ENCODE peak calls at places on chromosomes 7 and 10, in four cellular contexts. D is HepG2, I is WTC11, H is K562. M is an unnamed sample.

GRCh38 chr7:99393363-99394187 is 14.8 kb downstream of the PDAP1 start:
- DNase-seq in D (no peak), I (peak), H (peak), M (no peak)

GRCh38 chr10:119191881-119192280 is 13.3 kb upstream of the PRDX3 start:
- DNase-seq in I (no peak), D (no peak), H (no peak), M (no peak)

GRCh38 chr7:52862321-52862720 is 173.1 kb upstream of the POM121L12 start:
- DNase-seq in D (no peak), H (no peak), I (no peak), M (no peak)

GRCh38 chr10:29540016-29540415 is 94.8 kb downstream of the SVIL start:
- DNase-seq in D (no peak), I (no peak), H (no peak), M (no peak)

GRCh38 chr10:98259606-98260319 is 8.2 kb downstream of the LOXL4 start:
- DNase-seq in D (no peak), I (no peak), H (peak), M (no peak)

GRCh38 chr7:123401295-123401694 is 133.1 kb downstream of the IQUB start:
- DNase-seq in H (no peak), D (no peak), I (peak), M (no peak)

GRCh38 chr7:128044064-128044463 is 12.8 kb upstream of the LRRC4 start:
- DNase-seq in I (no peak), D (no peak), H (peak), M (no peak)

GRCh38 chr10:114507449-114507848 is 103.1 kb upstream of the AFAP1L2 start:
- DNase-seq in I (no peak), D (no peak), H (no peak), M (no peak)

GRCh38 chr10:10796774-10797415 is 220.8 kb upstream of the CELF2 start:
- DNase-seq in H (no peak), I (no peak), D (no peak), M (no peak)

GRCh38 chr7:42876182-42877068 is 35.4 kb downstream of the C7orf25 start:
- DNase-seq in H (peak), D (peak), I (peak), M (peak)

GRCh38 chr10:111990734-111991133 is 192.8 kb downstream of the GPAM start:
- DNase-seq in I (peak), D (no peak), H (no peak), M (no peak)

GRCh38 chr7:47291461-47292051 is 290.4 kb downstream of the TNS3 start:
- DNase-seq in D (no peak), I (no peak), H (no peak), M (no peak)
- TF ChIP-seq ELF4 in D (no peak), I (no peak), H (no peak), M (no peak)

DNA sequence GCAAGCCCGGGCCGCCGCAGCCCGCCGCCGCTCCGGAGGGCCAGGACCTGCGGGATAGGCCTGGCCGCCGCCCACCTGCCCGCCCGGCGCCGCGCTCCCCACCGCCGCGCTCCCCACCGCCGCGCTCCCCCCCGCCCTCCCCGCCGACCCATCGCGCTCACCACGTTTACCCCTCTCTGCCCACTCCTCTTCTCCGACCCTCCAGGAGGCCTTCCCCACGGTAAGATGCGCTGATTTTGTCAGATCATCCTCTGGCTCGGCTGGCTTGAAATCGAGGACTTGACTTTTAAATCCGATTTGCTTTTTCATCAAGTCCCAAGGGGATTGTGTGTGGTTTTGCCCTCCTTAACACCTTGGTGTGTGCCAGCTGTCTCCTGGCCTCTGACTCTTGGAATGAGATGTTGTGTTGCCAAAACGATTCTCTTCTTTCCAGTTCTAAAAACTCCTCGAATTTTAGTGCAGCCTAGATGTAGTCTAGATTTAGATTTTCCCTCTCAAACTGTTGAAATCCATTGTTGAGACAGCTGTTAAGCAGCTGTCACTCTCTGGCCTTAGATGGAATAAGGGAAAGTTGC is 738 bp downstream of the POM121 start:
- DNase-seq in I (no peak), D (no peak), H (peak), M (peak)
- TF ChIP-seq ELF4 in I (no peak), D (no peak), H (no peak), M (no peak)

DNA sequence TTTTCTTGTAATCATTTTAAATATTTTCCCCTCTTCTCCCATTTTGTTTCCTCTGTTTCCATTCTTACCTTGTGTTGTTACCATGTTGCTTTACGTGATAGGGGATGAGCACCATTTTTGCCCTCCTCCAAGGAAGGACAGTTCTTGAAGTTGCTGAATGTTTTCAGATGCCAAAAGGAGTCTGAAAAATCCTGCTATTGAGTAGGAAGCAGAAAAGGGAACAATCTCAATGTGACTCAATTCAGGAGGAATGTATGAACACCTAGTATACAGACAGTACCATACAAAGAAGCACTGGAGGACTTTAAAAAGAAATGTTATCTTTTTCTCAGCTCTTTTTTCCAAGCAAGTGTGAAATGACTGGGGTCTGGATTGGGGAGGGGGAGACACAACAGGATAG is 5.1 kb upstream of the NAMPT start:
- DNase-seq in H (no peak), D (no peak), I (no peak), M (no peak)
- TF ChIP-seq ELF4 in H (no peak), D (no peak), I (no peak), M (no peak)

GRCh38 chr7:35007768-35008167 is 29.5 kb downstream of the DPY19L1 start:
- DNase-seq in I (no peak), H (no peak), D (no peak), M (no peak)
- TF ChIP-seq ELF4 in I (no peak), H (no peak), D (no peak), M (no peak)

GRCh38 chr10:75062191-75062849 is 49.1 kb upstream of the SAMD8 start:
- DNase-seq in D (no peak), I (no peak), H (no peak), M (no peak)
- TF ChIP-seq ELF4 in D (no peak), I (no peak), H (no peak), M (no peak)

GRCh38 chr10:126944191-126944590 is 39.0 kb downstream of the DOCK1 start:
- DNase-seq in H (no peak), I (no peak), D (no peak), M (no peak)
- TF ChIP-seq ELF4 in H (no peak), I (no peak), D (no peak), M (no peak)

GRCh38 chr10:49081532-49082275 is 33.6 kb downstream of the VSTM4 start:
- DNase-seq in H (no peak), I (peak), D (peak), M (no peak)
- TF ChIP-seq ELF4 in H (no peak), I (no peak), D (no peak), M (no peak)

GRCh38 chr7:33901847-33902246 is 3.5 kb upstream of the BMPER start:
- DNase-seq in I (peak), H (no peak), D (no peak), M (no peak)
- TF ChIP-seq ELF4 in I (no peak), H (no peak), D (no peak), M (no peak)

GRCh38 chr10:95841711-95842498 is 65.9 kb upstream of the CC2D2B start:
- DNase-seq in I (peak), H (peak), D (peak), M (peak)
- TF ChIP-seq ELF4 in I (no peak), H (no peak), D (no peak), M (no peak)

GRCh38 chr10:42952931-42953683 is 123.8 kb upstream of the RET start:
- DNase-seq in D (no peak), I (peak), H (no peak), M (no peak)

GRCh38 chr10:42954776-42955492 is 121.9 kb upstream of the RET start:
- DNase-seq in I (peak), D (no peak), H (no peak), M (no peak)

GRCh38 chr10:42953684-42954674 is 122.9 kb upstream of the RET start:
- DNase-seq in I (peak), H (no peak), D (no peak), M (no peak)

GRCh38 chr10:42958142-42958868 is 118.6 kb upstream of the RET start:
- DNase-seq in H (no peak), I (no peak), D (no peak), M (no peak)

DNA sequence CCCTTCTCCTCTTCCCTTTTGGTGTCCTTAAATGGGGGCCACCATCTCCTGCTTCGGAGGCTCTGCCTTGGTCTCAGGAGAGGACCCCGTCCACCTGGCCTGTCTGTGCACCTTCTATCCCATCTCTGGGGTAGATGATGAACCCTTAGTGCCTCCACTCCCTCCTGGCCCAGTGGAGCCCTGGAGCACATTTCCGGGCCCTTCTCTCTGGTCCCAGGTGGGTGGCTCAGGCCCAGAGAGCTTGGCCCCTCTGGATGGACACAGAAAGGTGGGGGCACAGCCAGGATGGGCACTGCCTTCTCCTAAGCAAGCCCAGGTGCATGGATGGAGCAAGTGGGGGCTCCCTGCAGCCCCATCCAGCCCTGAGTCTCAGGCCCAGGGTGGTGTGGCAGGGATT is 121.4 kb upstream of the RET start:
- DNase-seq in D (no peak), I (peak), H (no peak), M (no peak)
- TF ChIP-seq ELF4 in D (no peak), I (no peak), H (no peak), M (no peak)